ENCODE peak calls at places on chromosome 6, in six cellular contexts. S is CD4-positive, alpha-beta T cell; K is uterus; F is ovary; I is A549; D is DND-41. N is an unnamed sample.

GRCh38 chr6:138188278-138188923 is 26.7 kb downstream of the ARFGEF3 start:
- DNase-seq in K (no peak), S (no peak), F (no peak), I (no peak), D (no peak), N (no peak)

GRCh38 chr6:3619201-3619600 is 132.3 kb downstream of the PXDC1 start:
- DNase-seq in F (no peak), I (no peak), K (no peak), S (no peak), D (no peak), N (no peak)

GRCh38 chr6:161189891-161190290 is 84.0 kb downstream of the AGPAT4 start:
- DNase-seq in I (no peak), F (no peak), K (no peak), S (no peak), D (no peak), N (no peak)

GRCh38 chr6:125229080-125229479 is 72.7 kb downstream of the HDDC2 start:
- DNase-seq in F (no peak), K (no peak), S (no peak), I (no peak), D (no peak), N (no peak)

GRCh38 chr6:157225575-157225995 is 97.7 kb downstream of the TMEM242 start:
- DNase-seq in D (no peak), K (peak; percentile 43), I (no peak), F (no peak), S (no peak), N (no peak)

GRCh38 chr6:108562503-108562993 is 1.8 kb downstream of the FOXO3 start:
- DNase-seq in S (no peak), D (peak; percentile 28), I (peak; percentile 35), F (peak; percentile 83), K (peak; percentile 82), N (no peak)

GRCh38 chr6:37783025-37783825 is 36.3 kb upstream of the ZFAND3 start:
- DNase-seq in F (peak; percentile 36), K (peak; percentile 24), D (no peak), S (no peak), I (no peak), N (no peak)

GRCh38 chr6:64750910-64751309 is 956.1 kb downstream of the EYS start:
- DNase-seq in F (no peak), S (no peak), K (no peak), D (no peak), I (no peak), N (no peak)

GRCh38 chr6:6678185-6678671 is 89.7 kb downstream of the LY86 start:
- DNase-seq in F (no peak), S (no peak), K (no peak), I (peak; percentile 32), D (no peak), N (no peak)

GRCh38 chr6:1970151-1970561 is 275.2 kb downstream of the GMDS start:
- DNase-seq in K (no peak), F (no peak), I (no peak), S (no peak), D (peak; percentile 11), N (no peak)

GRCh38 chr6:116280960-116281316 is 1.2 kb upstream of the TSPYL1 start:
- DNase-seq in I (no peak), D (no peak), K (no peak), S (no peak), F (no peak), N (no peak)

GRCh38 chr6:151681426-151682059 is 125.9 kb upstream of the ESR1 start:
- DNase-seq in K (no peak), F (peak; percentile 44), D (peak; percentile 64), I (no peak), S (peak; percentile 2), N (no peak)

GRCh38 chr6:31521835-31522234 is 6.9 kb upstream of the MCCD1 start:
- DNase-seq in S (no peak), D (no peak), I (no peak), K (no peak), F (no peak), N (no peak)

GRCh38 chr6:129890164-129890563 is 29.0 kb upstream of the TMEM244 start:
- DNase-seq in I (no peak), D (no peak), F (no peak), K (no peak), S (no peak), N (no peak)

GRCh38 chr6:158512809-158513208 is 47.1 kb upstream of the TMEM181 start:
- DNase-seq in K (no peak), S (no peak), F (no peak), I (no peak), D (no peak), N (no peak)

GRCh38 chr6:44855562-44856494 is 468.3 kb downstream of the CDC5L start:
- DNase-seq in F (no peak), S (no peak), I (no peak), D (no peak), K (no peak), N (no peak)

GRCh38 chr6:40713002-40713719 is 126.0 kb upstream of the LRFN2 start:
- DNase-seq in K (no peak), F (no peak), S (no peak), I (no peak), D (no peak), N (no peak)

GRCh38 chr6:100103936-100104335 is 109.9 kb upstream of the MCHR2 start:
- DNase-seq in I (no peak), F (no peak), S (no peak), D (no peak), K (no peak), N (no peak)

GRCh38 chr6:72787521-72788031 is 165.7 kb downstream of the KCNQ5 start:
- DNase-seq in K (no peak), I (peak; percentile 7), F (no peak), D (no peak), S (no peak), N (no peak)

GRCh38 chr6:127058027-127058426 is 60.4 kb upstream of the RSPO3 start:
- DNase-seq in I (no peak), K (no peak), F (no peak), S (no peak), D (no peak), N (no peak)

GRCh38 chr6:145415616-145416015 is 319.7 kb downstream of the EPM2A start:
- DNase-seq in F (no peak), K (no peak), I (no peak), S (no peak), D (no peak), N (no peak)

GRCh38 chr6:138590796-138591709 is 91.8 kb upstream of the NHSL1 start:
- DNase-seq in K (peak; percentile 48), I (peak; percentile 53), D (peak; percentile 60), S (peak; percentile 26), F (peak; percentile 56), N (peak; percentile 52)

GRCh38 chr6:449486-450419 is 58.2 kb downstream of the IRF4 start:
- DNase-seq in K (no peak), D (no peak), F (no peak), I (no peak), S (no peak), N (no peak)

GRCh38 chr6:129644567-129645015 is 65.4 kb downstream of the ARHGAP18 start:
- DNase-seq in F (no peak), S (no peak), D (no peak), K (no peak), I (no peak), N (no peak)

GRCh38 chr6:110513001-110513400 is 36.6 kb upstream of the SLC22A16 start:
- DNase-seq in S (no peak), I (no peak), F (no peak), K (no peak), D (no peak), N (no peak)

GRCh38 chr6:144585217-144585814 is 300.2 kb downstream of the UTRN start:
- DNase-seq in F (no peak), K (no peak), I (peak; percentile 1), D (peak; percentile 43), S (no peak), N (no peak)

GRCh38 chr6:12113190-12113578 is 101.1 kb downstream of the HIVEP1 start:
- DNase-seq in I (no peak), K (no peak), S (no peak), F (no peak), D (no peak), N (no peak)

GRCh38 chr6:37110455-37111155 is 59.3 kb upstream of the PIM1 start:
- DNase-seq in K (no peak), S (no peak), I (no peak), D (no peak), F (peak; percentile 76), N (no peak)

GRCh38 chr6:104527761-104528415 is 331.8 kb downstream of the HACE1 start:
- DNase-seq in F (no peak), D (no peak), S (no peak), K (no peak), I (no peak), N (no peak)

GRCh38 chr6:43687079-43687436 is 533 bp downstream of the MRPS18A start:
- DNase-seq in S (no peak), F (no peak), K (no peak), D (no peak), I (no peak), N (no peak)

GRCh38 chr6:161104966-161105365 is 113.4 kb downstream of the MAP3K4 start:
- DNase-seq in D (no peak), I (no peak), F (no peak), S (no peak), K (no peak), N (no peak)

GRCh38 chr6:136956590-136957573 is 34.8 kb downstream of the SLC35D3 start:
- DNase-seq in F (no peak), K (no peak), D (no peak), I (no peak), S (no peak), N (no peak)
- H3K27ac ChIP-seq in F (no peak overlapping the region), K (no peak overlapping the region), D (no peak overlapping the region), I (no peak overlapping the region), S (no peak overlapping the region), N (no peak overlapping the region)

DNA sequence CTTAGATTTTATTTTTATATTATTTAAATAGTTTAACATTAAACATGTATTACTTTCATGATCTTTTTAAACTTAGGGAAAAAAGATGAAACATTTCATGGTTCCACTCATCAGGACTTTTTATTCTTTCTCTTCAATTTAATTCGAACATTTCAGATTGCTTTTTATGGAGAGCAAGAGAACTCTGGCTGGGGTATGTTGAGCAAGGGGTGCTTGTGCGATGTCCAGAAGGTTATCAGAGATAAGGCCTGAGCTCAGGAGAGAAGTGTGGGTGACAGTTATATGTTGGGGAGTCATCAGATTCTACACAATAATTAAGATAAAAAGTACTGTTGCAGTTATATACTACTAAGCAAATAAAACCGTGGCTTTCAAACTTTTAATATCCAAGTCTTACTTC is 37.5 kb downstream of the FKBP5 start:
- DNase-seq in I (no peak), S (no peak), D (no peak), F (no peak), K (no peak), N (no peak)
- H3K27ac ChIP-seq in I (no peak overlapping the region), S (no peak overlapping the region), D (no peak overlapping the region), F (no peak overlapping the region), K (no peak overlapping the region), N (no peak overlapping the region)

GRCh38 chr6:169251822-169252804 is 1.5 kb downstream of the THBS2 start:
- DNase-seq in K (peak; percentile 27), F (no peak), D (no peak), I (no peak), S (no peak), N (no peak)
- H3K27ac ChIP-seq in K (peak overlapping the region; percentile 83), F (peak overlapping the region; percentile 28), D (no peak overlapping the region), I (no peak overlapping the region), S (no peak overlapping the region), N (no peak overlapping the region)

DNA sequence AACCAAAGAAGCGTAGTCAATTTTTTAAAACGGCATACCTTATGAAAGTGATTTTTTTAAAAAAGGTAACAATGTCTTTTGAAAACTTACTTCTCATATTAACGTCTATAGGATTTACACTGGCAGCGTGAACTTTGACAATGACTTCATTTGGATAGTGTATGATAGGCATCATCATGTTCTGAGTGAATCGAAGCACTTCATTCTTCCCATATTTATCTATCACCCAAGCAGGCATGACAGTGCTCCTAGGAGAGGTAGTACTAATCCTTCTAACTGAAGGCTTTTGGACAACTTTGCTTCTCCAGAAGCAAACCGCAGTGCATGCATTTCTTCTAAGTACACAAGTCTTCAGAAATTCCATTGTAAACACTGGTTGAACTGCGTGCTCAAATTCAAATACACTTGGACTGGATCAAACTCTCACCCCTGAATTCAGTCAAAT is 618 bp downstream of the RTN4IP1 start:
- DNase-seq in S (no peak), K (no peak), D (peak; percentile 11), I (no peak), F (no peak), N (no peak)
- H3K27ac ChIP-seq in S (no peak overlapping the region), K (peak overlapping the region; percentile 73), D (peak overlapping the region; percentile 79), I (peak overlapping the region; percentile 84), F (no peak overlapping the region), N (peak overlapping the region; percentile 82)